ENCODE peak calls at places on chromosomes 3 and 15, in seven cellular contexts. D is neural progenitor cell, H is IMR-90, W is OCI-LY7, Q is PC-9, B is SK-N-SH, V is PC-3. Y is an unnamed sample. For H3K4me1, the result is how much of the 10 kb centered on the place peaks cover.

GRCh38 chr3:99542771-99543518 is 95.4 kb upstream of the COL8A1 start:
- DNase-seq in D (no peak), H (no peak), W (no peak), Q (peak), B (no peak), V (peak), Y (no peak)

GRCh38 chr3:53045107-53045783 is 628 bp downstream of the SFMBT1 start:
- DNase-seq in D (peak), H (peak), W (peak), Q (peak), B (peak), V (peak), Y (peak)

GRCh38 chr3:36729204-36730056 is 34.9 kb downstream of the DCLK3 start:
- DNase-seq in D (peak), H (peak), W (peak), Q (no peak), B (peak), V (peak), Y (peak)

GRCh38 chr15:38300395-38300794 is 47.8 kb downstream of the SPRED1 start:
- DNase-seq in D (no peak), H (peak), W (no peak), Q (no peak), B (no peak), V (peak), Y (no peak)

GRCh38 chr3:159583662-159584061 is 405.0 kb upstream of the IL12A start:
- DNase-seq in D (peak), H (no peak), W (no peak), Q (no peak), B (no peak), V (no peak), Y (peak)

GRCh38 chr3:84958495-84959469 is at the start of gene CADM2:
- DNase-seq in D (peak), H (peak), W (no peak), Q (peak), B (peak), V (peak), Y (peak)

GRCh38 chr3:140050977-140051957 is 116.3 kb downstream of the CLSTN2 start:
- DNase-seq in D (peak), H (no peak), W (no peak), Q (no peak), B (peak), V (no peak), Y (no peak)

GRCh38 chr3:39808467-39809180 is 785 bp upstream of the MYRIP start:
- DNase-seq in D (peak), H (no peak), W (no peak), Q (no peak), B (peak), V (no peak), Y (no peak)

GRCh38 chr3:138879541-138880380 is 45.0 kb upstream of the PIK3CB start:
- DNase-seq in D (no peak), H (no peak), W (no peak), Q (no peak), B (no peak), V (no peak), Y (no peak)

GRCh38 chr3:194185225-194185624 is 49.3 kb downstream of the HES1 start:
- DNase-seq in D (peak), H (no peak), W (no peak), Q (no peak), B (no peak), V (no peak), Y (no peak)

GRCh38 chr15:84915011-84915958 is 30.8 kb downstream of the SLC28A1 start:
- DNase-seq in D (no peak), H (peak), W (peak), Q (peak), B (peak), V (peak), Y (peak)

GRCh38 chr3:159877924-159878323 is 110.7 kb upstream of the IL12A start:
- DNase-seq in D (no peak), H (peak), W (no peak), Q (no peak), B (no peak), V (peak), Y (no peak)

GRCh38 chr3:154243353-154243752 is 80.9 kb downstream of the DHX36 start:
- DNase-seq in D (no peak), H (peak), W (no peak), Q (no peak), B (no peak), V (peak), Y (peak)

GRCh38 chr3:78644847-78645246 is 1123.0 kb downstream of the ROBO1 start:
- DNase-seq in D (no peak), H (no peak), W (no peak), Q (no peak), B (no peak), V (no peak), Y (no peak)

GRCh38 chr3:141250342-141250741 is 18.7 kb downstream of the PXYLP1 start:
- DNase-seq in D (no peak), H (no peak), W (no peak), Q (no peak), B (no peak), V (no peak), Y (no peak)

GRCh38 chr3:72280876-72281275 is 495.9 kb upstream of the PROK2 start:
- DNase-seq in D (no peak), H (no peak), W (no peak), Q (no peak), B (no peak), V (no peak), Y (no peak)
- H2AFZ ChIP-seq in D (no peak), H (no peak), W (no peak), Q (no peak), B (no peak), V (no peak), Y (no peak)

GRCh38 chr3:60001369-60001768 is 951.5 kb upstream of the CFAP20DC start:
- DNase-seq in D (no peak), H (no peak), W (no peak), Q (no peak), B (no peak), V (no peak), Y (no peak)
- H3K4me1 ChIP-seq in D (under half), H (under half), W (under half), Q (under half), B (under half), V (under half), Y (under half)

GRCh38 chr15:56917652-56918045 is 795 bp upstream of the TCF12 start:
- DNase-seq in D (no peak), H (no peak), W (peak), Q (no peak), B (no peak), V (no peak), Y (no peak)
- H2AFZ ChIP-seq in D (peak), H (peak), W (peak), Q (peak), B (peak), V (peak), Y (peak)

GRCh38 chr15:101452572-101452971 is 36.9 kb downstream of the PCSK6 start:
- DNase-seq in D (no peak), H (no peak), W (no peak), Q (no peak), B (peak), V (no peak), Y (no peak)
- H3K4me1 ChIP-seq in D (under half), H (under half), W (under half), Q (under half), B (under half), V (under half), Y (under half)

DNA sequence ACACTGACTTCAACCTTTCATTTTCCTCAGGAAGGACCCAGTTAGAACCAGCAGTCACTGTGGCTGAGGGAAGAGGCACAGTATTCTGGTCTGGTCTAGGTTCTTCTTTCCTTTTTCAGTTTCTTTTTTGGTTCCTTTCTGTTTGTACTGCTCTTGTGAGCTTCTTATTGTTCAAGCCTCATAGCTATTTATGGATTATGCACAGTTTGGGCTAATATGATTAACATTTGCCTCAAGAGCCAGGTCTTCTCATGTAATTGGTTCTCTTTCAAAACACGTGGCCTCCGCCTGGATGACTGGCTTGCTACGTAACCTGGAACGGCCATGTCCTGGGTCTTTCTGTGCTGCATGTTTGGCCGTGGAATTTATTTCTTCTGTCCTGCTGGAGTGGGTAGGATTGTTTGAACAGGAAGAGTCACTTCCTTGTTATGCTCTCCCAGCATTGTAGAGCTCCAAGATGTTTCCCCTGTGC is 43.3 kb downstream of the RBMS3 start:
- DNase-seq in D (no peak), H (peak), W (peak), Q (no peak), B (no peak), V (peak), Y (peak)
- H2AFZ ChIP-seq in D (peak), H (peak), W (peak), Q (no peak), B (peak), V (peak), Y (peak)

GRCh38 chr15:74866090-74866489 is 7.1 kb downstream of the SCAMP2 start:
- DNase-seq in D (no peak), H (peak), W (no peak), Q (peak), B (no peak), V (peak), Y (peak)

GRCh38 chr15:74867562-74868458 is 5.4 kb downstream of the SCAMP2 start:
- DNase-seq in D (no peak), H (no peak), W (no peak), Q (no peak), B (no peak), V (no peak), Y (no peak)

GRCh38 chr15:74858366-74858735 is 14.8 kb downstream of the SCAMP2 start:
- DNase-seq in D (no peak), H (no peak), W (no peak), Q (no peak), B (no peak), V (no peak), Y (no peak)

GRCh38 chr15:74865316-74865715 is 7.8 kb downstream of the SCAMP2 start:
- DNase-seq in D (no peak), H (no peak), W (no peak), Q (no peak), B (no peak), V (peak), Y (no peak)

DNA sequence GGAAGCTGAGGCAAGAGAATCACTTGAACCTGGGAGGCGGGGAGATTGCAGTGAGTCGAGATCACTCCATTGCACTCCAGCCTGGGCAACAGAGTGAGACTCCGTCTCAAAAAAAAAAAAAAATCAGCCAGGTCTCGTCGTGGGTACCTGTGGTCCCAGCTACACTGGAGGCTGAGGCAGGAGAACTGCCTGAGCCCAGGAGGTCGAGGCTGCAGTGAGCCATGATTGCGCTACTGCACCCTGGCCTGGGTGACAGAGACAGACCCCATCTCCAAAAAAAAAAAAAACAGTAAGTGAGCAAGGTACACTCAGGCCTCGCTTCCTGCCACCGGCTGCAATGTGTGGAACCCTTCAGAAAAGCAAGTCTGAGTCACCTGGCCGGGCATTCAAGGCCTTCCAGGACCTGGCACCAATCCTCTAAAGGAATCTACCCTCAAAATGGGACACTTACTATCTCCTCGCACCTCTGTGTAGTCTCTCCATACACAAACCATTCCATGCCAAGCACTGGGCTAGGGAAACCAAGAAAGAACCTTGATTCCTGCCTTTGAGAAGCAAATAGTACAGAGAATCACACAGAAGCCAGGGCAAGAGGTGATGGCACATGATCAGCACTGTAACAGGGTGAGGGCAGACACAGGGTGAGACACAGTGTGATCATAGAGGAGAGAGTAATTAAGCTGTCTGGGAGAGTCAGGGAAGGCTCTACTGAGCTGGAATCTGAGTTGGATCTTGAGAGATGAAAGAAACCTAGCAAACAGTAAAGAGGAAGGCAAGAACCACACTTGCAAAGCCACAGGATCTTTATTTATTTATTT is 9.7 kb downstream of the SCAMP2 start:
- DNase-seq in D (no peak), H (peak), W (no peak), Q (no peak), B (no peak), V (peak), Y (no peak)
- H3K4me1 ChIP-seq in D (under half), H (under half), W (under half), Q (under half), B (under half), V (under half), Y (under half)

GRCh38 chr15:46607103-46607502 is 972.3 kb downstream of the SQOR start:
- DNase-seq in D (no peak), H (no peak), W (no peak), Q (no peak), B (peak), V (peak), Y (no peak)
- H2AFZ ChIP-seq in D (no peak), H (no peak), W (no peak), Q (no peak), B (no peak), V (no peak), Y (no peak)

GRCh38 chr3:31541102-31541501 is 8.4 kb downstream of the STT3B start:
- DNase-seq in D (no peak), H (no peak), W (no peak), Q (no peak), B (no peak), V (peak), Y (no peak)

GRCh38 chr3:31543375-31543774 is 10.7 kb downstream of the STT3B start:
- DNase-seq in D (no peak), H (peak), W (no peak), Q (no peak), B (no peak), V (no peak), Y (peak)

GRCh38 chr3:31539275-31539674 is 6.5 kb downstream of the STT3B start:
- DNase-seq in D (no peak), H (no peak), W (no peak), Q (no peak), B (no peak), V (no peak), Y (no peak)

GRCh38 chr3:31544634-31545033 is 11.9 kb downstream of the STT3B start:
- DNase-seq in D (no peak), H (no peak), W (no peak), Q (no peak), B (no peak), V (no peak), Y (peak)

GRCh38 chr3:31542246-31542645 is 9.5 kb downstream of the STT3B start:
- DNase-seq in D (no peak), H (no peak), W (no peak), Q (no peak), B (no peak), V (no peak), Y (no peak)
- H3K4me1 ChIP-seq in D (under half), H (under half), W (under half), Q (under half), B (under half), V (under half), Y (under half)

GRCh38 chr3:26438325-26438940 is 184.1 kb upstream of the LRRC3B start:
- DNase-seq in D (no peak), H (no peak), W (no peak), Q (no peak), B (no peak), V (no peak), Y (no peak)

GRCh38 chr3:26437678-26438077 is 184.9 kb upstream of the LRRC3B start:
- DNase-seq in D (no peak), H (no peak), W (no peak), Q (no peak), B (no peak), V (peak), Y (peak)

GRCh38 chr3:26438981-26439884 is 183.3 kb upstream of the LRRC3B start:
- DNase-seq in D (no peak), H (no peak), W (no peak), Q (no peak), B (no peak), V (no peak), Y (no peak)
- H2AFZ ChIP-seq in D (no peak), H (no peak), W (no peak), Q (no peak), B (no peak), V (no peak), Y (no peak)